ENCODE peak calls at places on chromosomes 1 and 21, in five cellular contexts. W is Karpas-422, A is GM12878, D is endothelial cell of umbilical vein, L is PC-3. U is an unnamed sample.

GRCh38 chr1:83588140-83588539 is 410.8 kb downstream of the TTLL7 start:
- DNase-seq in A (no peak), W (no peak), D (no peak), L (no peak), U (no peak)

GRCh38 chr21:31543191-31543590 is 116.3 kb upstream of the SOD1 start:
- DNase-seq in D (no peak), W (no peak), A (no peak), L (no peak), U (no peak)

GRCh38 chr1:98331232-98331631 is 330.3 kb upstream of the SNX7 start:
- DNase-seq in L (peak), W (no peak), D (peak), A (no peak), U (no peak)

GRCh38 chr1:36918604-36919003 is 115.7 kb downstream of the GRIK3 start:
- DNase-seq in L (no peak), A (no peak), D (no peak), W (no peak), U (no peak)

GRCh38 chr1:155694167-155694566 is 5.3 kb downstream of the DAP3 start:
- DNase-seq in D (no peak), L (no peak), A (no peak), W (no peak), U (no peak)

GRCh38 chr1:187721216-187721615 is 892.5 kb downstream of the PLA2G4A start:
- DNase-seq in A (no peak), W (peak), L (no peak), D (no peak), U (no peak)

GRCh38 chr1:213751064-213751397 is 236.7 kb upstream of the PROX1 start:
- DNase-seq in D (no peak), L (no peak), A (no peak), W (no peak), U (no peak)

GRCh38 chr1:42979037-42979432 is 20.4 kb upstream of the SLC2A1 start:
- DNase-seq in A (no peak), W (peak), L (no peak), D (no peak), U (no peak)

GRCh38 chr1:205610036-205610435 is 21.8 kb downstream of the ELK4 start:
- DNase-seq in W (no peak), D (peak), L (peak), A (no peak), U (no peak)

GRCh38 chr1:209866201-209866600 is 38.4 kb downstream of the UTP25 start:
- DNase-seq in W (no peak), D (no peak), A (no peak), L (no peak), U (no peak)

GRCh38 chr1:24930703-24931480 is 816 bp upstream of the RUNX3 start:
- DNase-seq in D (no peak), W (no peak), A (no peak), L (no peak), U (no peak)

GRCh38 chr1:214123061-214123784 is 135.4 kb downstream of the PROX1 start:
- DNase-seq in L (peak), W (peak), A (no peak), D (peak), U (peak)

GRCh38 chr1:201937624-201938212 is 8.6 kb downstream of the LMOD1 start:
- DNase-seq in L (peak), A (no peak), D (peak), W (no peak), U (peak)
- H3K27ac ChIP-seq in L (no peak), A (no peak), D (no peak), W (no peak), U (peak)

GRCh38 chr1:185318431-185319151 is 1.5 kb upstream of the IVNS1ABP start:
- DNase-seq in W (no peak), A (no peak), L (no peak), D (no peak), U (peak)
- H3K4me3 ChIP-seq in W (peak), A (peak), L (no peak), D (no peak), U (peak)

GRCh38 chr1:53112271-53112774 is 30.1 kb downstream of the SLC1A7 start:
- DNase-seq in L (peak), D (no peak), W (no peak), A (no peak), U (peak)

GRCh38 chr1:53111693-53112092 is 30.7 kb downstream of the SLC1A7 start:
- DNase-seq in W (no peak), L (no peak), D (no peak), A (no peak), U (no peak)

GRCh38 chr1:53111073-53111556 is 31.3 kb downstream of the SLC1A7 start:
- DNase-seq in D (no peak), A (no peak), W (no peak), L (peak), U (peak)

GRCh38 chr1:53108646-53109580 is 33.5 kb downstream of the SLC1A7 start:
- DNase-seq in W (no peak), D (no peak), L (peak), A (no peak), U (peak)

DNA sequence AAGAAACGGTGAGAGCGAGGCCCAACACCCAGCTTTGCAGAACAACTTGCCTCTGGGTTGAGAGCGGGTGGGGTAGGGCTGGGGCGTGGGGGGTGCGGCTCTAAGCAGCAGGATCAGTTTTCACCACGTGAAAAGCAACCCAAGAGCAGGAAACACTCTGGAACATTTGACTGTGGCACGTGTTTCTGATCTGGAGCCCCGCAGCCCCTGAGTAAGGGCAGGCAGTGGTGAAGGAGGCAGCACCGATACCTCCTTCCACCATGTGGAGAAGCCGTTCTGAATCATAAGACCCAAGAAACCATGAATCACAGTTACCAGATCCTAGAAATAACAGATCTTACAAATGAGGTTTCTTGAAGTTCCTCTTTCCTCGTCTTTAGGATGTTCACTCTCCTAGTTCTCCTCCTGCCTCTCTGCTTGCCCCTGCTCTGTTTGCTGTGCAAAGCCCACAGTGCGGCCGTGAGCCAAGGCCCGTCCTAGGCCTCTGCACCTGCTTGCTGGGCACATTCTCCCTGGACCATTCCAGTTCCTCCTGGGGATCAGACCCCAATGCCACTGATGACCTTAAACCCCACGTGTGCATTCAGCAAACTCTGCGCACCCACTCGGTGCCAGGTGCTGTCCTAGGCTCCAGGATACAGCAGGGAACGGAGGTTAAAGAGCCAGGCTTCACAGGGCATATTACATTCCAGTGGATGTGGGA is 31.9 kb downstream of the SLC1A7 start:
- DNase-seq in A (no peak), L (peak), W (peak), D (no peak), U (peak)
- H2AFZ ChIP-seq in A (no peak), L (no peak), W (no peak), D (no peak), U (peak)

GRCh38 chr21:42039911-42040351 is 29.8 kb upstream of the ZBTB21 start:
- DNase-seq in A (no peak), D (no peak), W (no peak), L (no peak), U (no peak)
- H3K27ac ChIP-seq in A (no peak), D (peak), W (no peak), L (peak), U (peak)

DNA sequence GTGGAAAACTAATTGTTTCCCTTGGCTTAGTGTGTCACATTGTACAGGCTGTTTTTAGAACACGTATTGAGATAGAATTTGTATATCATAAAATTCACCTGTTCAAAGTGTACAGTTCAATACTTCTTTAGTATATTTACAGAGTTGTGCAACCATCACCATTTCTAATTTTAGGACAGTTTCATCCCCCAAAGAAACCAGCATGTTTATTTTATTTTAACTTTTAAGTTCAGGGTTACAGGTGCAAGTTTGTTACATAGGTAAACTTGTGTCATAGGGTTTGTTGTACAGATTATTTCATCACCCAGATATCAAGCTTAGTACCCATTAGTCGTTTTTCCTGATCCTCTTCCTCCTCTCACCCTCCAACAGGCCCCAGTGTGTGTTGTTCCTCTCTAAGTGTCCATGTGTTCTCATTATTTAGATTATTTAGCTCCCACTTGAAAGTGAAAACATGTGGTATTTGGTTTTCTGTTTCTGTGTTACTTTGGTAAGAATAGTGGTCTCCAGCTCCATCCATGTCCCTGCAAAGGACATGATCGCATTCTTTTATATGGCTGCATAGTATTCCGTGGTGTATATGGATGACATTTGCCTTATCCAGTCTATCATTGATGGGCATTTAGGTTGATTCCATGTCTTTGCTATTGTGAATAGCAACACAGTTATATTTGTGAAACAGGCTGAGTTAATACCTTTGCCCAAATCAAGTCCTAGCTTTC is 35.2 kb upstream of the DHCR24 start:
- DNase-seq in L (no peak), D (no peak), A (no peak), W (no peak), U (no peak)
- H3K4me3 ChIP-seq in L (no peak), D (no peak), A (no peak), W (no peak), U (no peak)

DNA sequence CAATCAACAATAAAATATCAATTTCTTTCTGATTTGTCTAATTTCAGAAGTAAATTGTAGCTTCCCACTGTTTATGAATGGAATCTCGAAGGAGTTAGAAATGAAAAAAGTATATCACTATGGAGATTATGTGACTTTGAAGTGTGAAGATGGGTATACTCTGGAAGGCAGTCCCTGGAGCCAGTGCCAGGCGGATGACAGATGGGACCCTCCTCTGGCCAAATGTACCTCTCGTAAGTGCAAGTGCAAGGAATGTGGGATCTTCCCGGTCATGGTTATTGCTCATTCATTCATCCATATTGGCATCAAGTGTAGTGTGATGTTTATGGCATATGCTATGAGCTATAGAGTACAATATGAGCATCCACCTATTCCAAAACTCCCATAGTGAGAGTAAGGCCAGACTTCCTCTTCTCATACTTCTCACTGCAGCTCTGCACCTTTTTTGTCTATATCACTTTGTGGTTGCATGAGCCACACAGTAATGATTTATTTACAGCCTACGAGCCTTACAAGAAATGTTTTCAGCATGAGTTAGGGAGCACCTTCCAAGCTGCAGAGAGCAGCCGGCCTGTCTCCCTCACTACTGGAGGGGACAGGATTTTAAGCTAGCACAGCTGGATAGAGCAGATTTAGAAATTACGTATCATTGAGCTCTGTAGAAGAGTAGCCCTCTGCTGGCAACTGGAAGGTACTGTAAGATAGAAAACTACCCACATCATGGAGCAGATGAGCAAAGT is 24.9 kb upstream of the CR1L start:
- DNase-seq in A (no peak), D (peak), L (peak), W (peak), U (peak)
- H2AFZ ChIP-seq in A (no peak), D (no peak), L (no peak), W (no peak), U (no peak)

GRCh38 chr1:82091729-82092128 is 291.0 kb downstream of the ADGRL2 start:
- DNase-seq in L (no peak), A (no peak), W (no peak), D (no peak), U (no peak)
- H3K27ac ChIP-seq in L (no peak), A (no peak), W (no peak), D (no peak), U (no peak)

U was measured in osteoblast.